ENCODE peak calls at places on chromosomes 13 and 19, in four cellular contexts. L is fibroblast of lung; A is CD4-positive, alpha-beta memory T cell; O is fibroblast of mammary gland. F is an unnamed sample.

GRCh38 chr19:27746691-27747380 is 1466.1 kb downstream of the UQCRFS1 start:
- DNase-seq in O (peak), L (peak), A (no peak), F (no peak)

GRCh38 chr13:27839809-27840467 is 47.7 kb downstream of the GSX1 start:
- DNase-seq in A (no peak), L (no peak), O (no peak), F (no peak)

GRCh38 chr13:41610426-41610825 is 153.1 kb downstream of the RGCC start:
- DNase-seq in O (peak), A (no peak), L (peak), F (peak)

GRCh38 chr13:30791354-30791921 is 56.1 kb downstream of the ALOX5AP start:
- DNase-seq in O (peak), A (no peak), L (peak), F (no peak)

GRCh38 chr19:43784981-43785808 is 4.4 kb upstream of the KCNN4 start:
- DNase-seq in A (peak), O (peak), L (peak), F (no peak)

GRCh38 chr19:44657211-44657921 is 13.7 kb downstream of the PVR start:
- DNase-seq in A (peak), L (peak), O (peak), F (no peak)

GRCh38 chr13:95833713-95834112 is 156.8 kb downstream of the DNAJC3 start:
- DNase-seq in L (peak), O (peak), A (no peak), F (no peak)

GRCh38 chr19:42325896-42326771 is 699 bp downstream of the MEGF8 start:
- DNase-seq in A (no peak), O (no peak), L (no peak), F (no peak)

GRCh38 chr13:64459778-64460177 is 2770.4 kb downstream of the PCDH9 start:
- DNase-seq in L (no peak), A (no peak), O (no peak), F (no peak)

GRCh38 chr13:77359171-77359570 is 32.3 kb upstream of the MYCBP2 start:
- DNase-seq in L (no peak), A (no peak), O (no peak), F (no peak)
- H3K4me3 ChIP-seq in L (no peak), A (no peak), O (no peak), F (no peak)

DNA sequence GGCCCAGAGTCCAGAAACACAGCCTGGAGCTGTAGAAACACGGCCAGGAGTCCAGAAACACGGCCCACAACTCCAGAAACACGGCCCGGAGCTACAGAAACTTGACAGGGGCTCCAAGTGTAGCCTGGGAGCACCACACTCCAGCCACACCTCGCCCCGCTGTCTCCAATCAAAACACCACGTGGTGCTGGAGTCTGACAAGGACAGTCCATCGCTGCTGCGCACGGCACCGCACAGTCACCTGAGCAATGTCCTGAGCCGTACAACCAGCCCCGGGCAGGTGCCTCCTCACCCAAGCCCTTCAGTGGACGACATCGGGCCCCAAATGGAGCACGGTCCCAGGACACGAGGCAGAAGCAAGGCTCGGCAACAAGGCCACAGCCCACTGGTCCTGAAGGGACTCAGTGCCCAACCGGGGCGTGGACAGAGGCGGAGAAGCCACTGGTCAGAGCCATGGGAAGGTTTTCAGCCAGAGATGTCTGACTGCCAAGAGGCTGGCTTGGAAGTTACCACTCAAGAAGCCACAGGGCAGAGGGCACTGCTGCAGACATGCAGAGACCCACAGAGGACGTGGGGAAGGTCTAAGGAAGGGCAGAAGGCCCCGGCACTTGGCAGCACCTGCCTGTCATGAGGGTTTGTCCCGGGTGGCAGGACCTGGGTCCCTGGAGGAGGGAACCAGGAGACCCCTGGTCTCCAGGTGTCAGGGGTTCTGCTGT is 19.7 kb upstream of the PLPP2 start:
- DNase-seq in O (no peak), A (no peak), L (no peak), F (no peak)
- H3K4me3 ChIP-seq in O (no peak), A (no peak), L (no peak), F (peak)

GRCh38 chr19:291561-292280 is 518 bp upstream of the PLPP2 start:
- DNase-seq in L (no peak), O (no peak), A (no peak), F (no peak)
- H3K4me3 ChIP-seq in L (no peak), O (no peak), A (no peak), F (peak)

GRCh38 chr19:51719251-51719901 is 4.4 kb downstream of the HAS1 start:
- DNase-seq in O (no peak), A (no peak), L (no peak), F (no peak)
- H3K4me3 ChIP-seq in O (no peak), A (no peak), L (no peak), F (peak)

DNA sequence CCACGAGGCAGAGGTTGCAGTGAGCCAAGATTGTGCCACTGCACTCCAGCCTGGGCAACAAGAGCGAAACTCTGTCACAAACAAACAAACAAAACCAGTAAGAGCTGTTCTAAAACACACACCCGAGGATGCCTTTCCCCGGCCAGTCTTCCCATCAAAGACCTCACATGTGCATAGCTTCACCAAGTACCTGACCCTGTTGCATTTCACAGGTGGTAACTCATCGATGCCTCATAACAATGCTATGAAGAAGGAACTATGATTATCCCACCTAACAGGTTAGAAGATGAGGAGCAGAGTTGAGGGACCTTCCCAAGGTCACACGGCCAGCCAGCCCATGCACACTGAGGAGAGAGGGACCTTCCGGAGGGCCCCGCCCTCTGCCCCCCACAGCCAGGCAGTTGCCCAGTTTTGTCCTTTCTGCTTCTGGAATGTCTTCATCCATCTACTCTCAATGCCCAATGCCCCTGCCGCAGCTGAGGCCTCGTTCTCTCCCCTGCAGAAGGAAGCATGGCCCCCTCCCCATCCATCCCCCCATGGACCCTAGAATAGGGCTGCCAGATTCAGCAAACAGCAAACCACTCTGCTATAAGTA is 16.8 kb upstream of the LENG8 start:
- DNase-seq in A (no peak), O (no peak), L (no peak), F (no peak)
- H3K4me3 ChIP-seq in A (no peak), O (no peak), L (no peak), F (no peak)

DNA sequence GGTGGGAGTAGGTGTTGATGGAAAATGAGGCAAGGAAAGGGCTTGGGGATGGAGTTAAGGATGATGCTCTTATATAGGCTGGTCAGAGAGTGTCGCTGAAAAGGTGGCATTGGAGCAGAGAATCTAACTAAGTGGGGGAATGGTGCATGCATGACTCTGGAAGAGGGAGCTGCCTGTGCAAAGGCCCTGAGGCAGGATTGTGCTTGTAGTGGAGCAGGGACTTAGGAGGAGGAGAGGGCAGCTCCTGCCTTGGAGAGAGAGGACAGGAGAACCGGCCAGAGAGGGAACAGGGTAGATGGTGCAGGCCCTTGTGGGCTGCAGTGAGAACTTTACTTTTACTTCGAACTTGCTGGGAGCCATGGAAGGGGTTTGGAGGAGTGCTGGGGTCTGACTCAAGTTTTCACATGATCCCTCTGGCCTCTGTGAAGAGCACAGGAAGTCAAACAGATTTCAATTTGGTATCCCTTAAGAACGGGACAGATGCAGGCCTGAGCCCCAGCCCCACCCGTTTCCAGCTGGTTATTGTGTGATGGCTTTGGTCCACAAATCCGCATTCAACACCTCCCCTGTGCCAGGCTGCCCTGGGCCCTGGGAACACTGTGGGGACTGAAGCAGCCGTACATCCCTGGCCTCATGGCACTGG is 7.0 kb downstream of the AP2A1 start:
- DNase-seq in A (no peak), O (no peak), L (peak), F (no peak)
- H3K4me3 ChIP-seq in A (no peak), O (no peak), L (no peak), F (no peak)

GRCh38 chr13:32403108-32403507 is 24.8 kb downstream of the N4BP2L1 start:
- DNase-seq in O (no peak), A (no peak), L (no peak), F (no peak)

GRCh38 chr13:32408296-32408998 is 19.5 kb downstream of the N4BP2L1 start:
- DNase-seq in L (no peak), O (no peak), A (peak), F (no peak)

GRCh38 chr13:32409561-32410440 is 18.1 kb downstream of the N4BP2L1 start:
- DNase-seq in L (peak), O (peak), A (no peak), F (peak)

GRCh38 chr13:32408999-32409313 is 19.0 kb downstream of the N4BP2L1 start:
- DNase-seq in L (no peak), A (no peak), O (no peak), F (no peak)

GRCh38 chr13:32407854-32408253 is 20.1 kb downstream of the N4BP2L1 start:
- DNase-seq in A (no peak), O (no peak), L (no peak), F (no peak)
- H3K4me3 ChIP-seq in A (no peak), O (no peak), L (no peak), F (no peak)

GRCh38 chr19:10830370-10830769 is 5.6 kb downstream of the TMED1 start:
- DNase-seq in O (no peak), A (no peak), L (no peak), F (no peak)
- H3K4me3 ChIP-seq in O (no peak), A (no peak), L (no peak), F (no peak)